ENCODE peak calls at places on chromosomes 5 and 9, in five cellular contexts. T, N, I, V and U are unnamed samples.

GRCh38 chr9:23551171-23551795 is 274.8 kb downstream of the ELAVL2 start:
- DNase-seq in I (peak), T (no peak), V (no peak), N (no peak), U (no peak)

GRCh38 chr9:120892748-120893584 is 16.0 kb upstream of the PHF19 start:
- DNase-seq in V (no peak), N (no peak), I (no peak), T (peak), U (peak)

GRCh38 chr5:173486355-173486754 is 130.1 kb downstream of the BOD1 start:
- DNase-seq in I (no peak), N (no peak), V (no peak), T (no peak), U (no peak)

GRCh38 chr5:159819671-159820411 is 96.4 kb upstream of the ADRA1B start:
- DNase-seq in I (no peak), V (peak), T (no peak), N (no peak), U (peak)

GRCh38 chr5:179698935-179699639 is at the start of gene CANX:
- DNase-seq in V (peak), T (no peak), I (no peak), N (no peak), U (no peak)

GRCh38 chr9:16262467-16263261 is 607.8 kb downstream of the BNC2 start:
- DNase-seq in T (peak), N (no peak), I (no peak), V (no peak), U (peak)

GRCh38 chr5:63050916-63051315 is 472.3 kb downstream of the LRRC70 start:
- DNase-seq in I (no peak), N (no peak), V (no peak), T (no peak), U (no peak)

GRCh38 chr9:110207071-110207923 is 662 bp downstream of the C9orf152 start:
- DNase-seq in V (peak), I (no peak), N (no peak), T (no peak), U (no peak)

GRCh38 chr5:119301210-119301609 is 54.6 kb upstream of the TNFAIP8 start:
- DNase-seq in I (no peak), T (no peak), N (no peak), V (no peak), U (no peak)

GRCh38 chr9:91946825-91947224 is 3.2 kb downstream of the ROR2 start:
- DNase-seq in N (no peak), T (peak), I (no peak), V (no peak), U (peak)

GRCh38 chr5:39570418-39571027 is 145.7 kb upstream of the DAB2 start:
- DNase-seq in T (peak), I (peak), N (no peak), V (peak), U (peak)

GRCh38 chr9:137809038-137809630 is 68.4 kb upstream of the CACNA1B start:
- DNase-seq in V (no peak), T (no peak), I (no peak), N (no peak), U (no peak)

GRCh38 chr9:5580650-5581049 is 48.3 kb upstream of the RIC1 start:
- DNase-seq in V (no peak), T (no peak), N (no peak), I (no peak), U (no peak)

GRCh38 chr9:116337015-116337414 is 183.4 kb downstream of the PAPPA start:
- DNase-seq in T (peak), N (no peak), V (no peak), I (no peak), U (peak)

GRCh38 chr9:35771524-35771923 is 17.4 kb upstream of the MSMP start:
- DNase-seq in N (no peak), V (no peak), T (no peak), I (no peak), U (no peak)

GRCh38 chr9:86946712-86947145 is 577 bp downstream of the GAS1 start:
- DNase-seq in V (peak), T (no peak), I (no peak), N (peak), U (peak)

GRCh38 chr9:34744295-34745221 is 34.6 kb upstream of the CCL21 start:
- DNase-seq in V (peak), T (peak), N (no peak), I (no peak), U (peak)

GRCh38 chr9:16516887-16517286 is 353.6 kb downstream of the BNC2 start:
- DNase-seq in I (no peak), N (no peak), T (peak), V (peak), U (peak)

GRCh38 chr5:146213210-146213838 is 9.9 kb downstream of the RBM27 start:
- DNase-seq in N (no peak), T (peak), I (no peak), V (no peak), U (no peak)

GRCh38 chr5:58246521-58246944 is 213.4 kb downstream of the PLK2 start:
- DNase-seq in N (no peak), I (no peak), V (peak), T (no peak), U (peak)

GRCh38 chr9:136693490-136694162 is 6.4 kb upstream of the AGPAT2 start:
- DNase-seq in N (peak), V (peak), I (no peak), T (peak), U (no peak)

GRCh38 chr5:75152861-75153260 is 83.8 kb downstream of the ANKRD31 start:
- DNase-seq in T (no peak), I (no peak), N (no peak), V (no peak), U (no peak)

GRCh38 chr5:160894-161540 is 30.3 kb upstream of the LRRC14B start:
- DNase-seq in V (no peak), I (no peak), N (no peak), T (no peak), U (no peak)

GRCh38 chr5:59390074-59390659 is 503.4 kb downstream of the PDE4D start:
- DNase-seq in I (peak), T (peak), N (no peak), V (peak), U (peak)

GRCh38 chr9:21153688-21154608 is 12.3 kb upstream of the IFNW1 start:
- DNase-seq in I (peak), N (no peak), T (peak), V (peak), U (peak)

GRCh38 chr5:78627175-78627574 is 21.4 kb downstream of the LHFPL2 start:
- DNase-seq in I (no peak), N (no peak), T (no peak), V (no peak), U (no peak)

GRCh38 chr5:133228316-133228715 is 176.5 kb downstream of the HSPA4 start:
- DNase-seq in N (no peak), I (no peak), T (no peak), V (peak), U (no peak)

GRCh38 chr5:96595300-96596090 is 66.7 kb upstream of the CAST start:
- DNase-seq in V (peak), I (no peak), N (peak), T (no peak), U (no peak)

GRCh38 chr5:1174122-1174936 is 27.1 kb upstream of the SLC6A19 start:
- DNase-seq in I (no peak), N (peak), V (peak), T (peak), U (peak)

GRCh38 chr5:99037668-99038067 is 108.9 kb upstream of the CHD1 start:
- DNase-seq in N (no peak), T (no peak), I (no peak), V (no peak), U (no peak)

GRCh38 chr5:42689391-42689790 is 67.2 kb upstream of the CCDC152 start:
- DNase-seq in V (peak), I (no peak), N (no peak), T (no peak), U (no peak)

GRCh38 chr5:133873936-133874585 is 94.4 kb downstream of the C5orf15 start:
- DNase-seq in N (no peak), I (no peak), T (peak), V (no peak), U (peak)

GRCh38 chr5:150118561-150119229 is 32.3 kb upstream of the CSF1R start:
- DNase-seq in I (no peak), T (no peak), V (no peak), N (no peak), U (no peak)

GRCh38 chr9:21833090-21833801 is 30.8 kb downstream of the MTAP start:
- DNase-seq in N (no peak), I (no peak), T (no peak), V (peak), U (no peak)

GRCh38 chr9:115220339-115221009 is 102.5 kb upstream of the TNC start:
- DNase-seq in I (no peak), V (no peak), N (no peak), T (peak), U (no peak)

GRCh38 chr9:126705311-126705766 is 91.6 kb downstream of the LMX1B start:
- DNase-seq in T (peak), N (peak), I (peak), V (peak), U (peak)

GRCh38 chr5:14851067-14851422 is 20.5 kb downstream of the ANKH start:
- DNase-seq in V (no peak), T (no peak), I (no peak), N (no peak), U (no peak)

GRCh38 chr5:14849516-14850294 is 21.9 kb downstream of the ANKH start:
- DNase-seq in T (no peak), N (no peak), I (no peak), V (peak), U (no peak)

GRCh38 chr5:14851597-14851996 is 20.0 kb downstream of the ANKH start:
- DNase-seq in T (no peak), N (no peak), I (no peak), V (no peak), U (no peak)

GRCh38 chr5:14850419-14851066 is 21.0 kb downstream of the ANKH start:
- DNase-seq in V (peak), T (no peak), I (no peak), N (no peak), U (no peak)

DNA sequence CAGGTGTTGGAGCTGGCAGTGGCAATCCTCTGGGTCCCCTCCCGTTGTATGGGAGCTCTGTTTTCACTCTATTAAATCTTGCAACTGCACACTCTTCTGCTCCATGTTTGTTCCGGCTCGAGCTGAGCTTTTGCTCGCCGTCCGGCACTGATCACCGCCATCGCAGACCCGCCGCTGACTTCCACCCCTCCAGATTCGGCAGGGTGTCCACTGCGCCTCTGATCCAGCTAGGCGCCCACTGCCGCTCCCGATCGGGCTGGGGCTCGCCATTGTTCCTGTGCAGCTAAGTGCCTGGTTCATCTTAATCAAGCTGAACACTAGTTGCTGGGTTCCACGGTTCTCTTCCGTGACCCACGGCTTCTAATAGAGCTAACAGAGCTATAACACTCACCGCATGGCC is 23.2 kb downstream of the ANKH start:
- DNase-seq in V (no peak), N (no peak), I (no peak), T (no peak), U (no peak)
- H4K91ac ChIP-seq in V (no peak), N (no peak), I (no peak), T (no peak), U (no peak)

GRCh38 chr5:139797335-139797734 is 1.7 kb downstream of the PSD2 start:
- DNase-seq in V (no peak), I (no peak), T (no peak), N (no peak), U (no peak)

GRCh38 chr5:139795074-139796001 is at the start of gene PSD2:
- DNase-seq in V (peak), I (peak), N (peak), T (no peak), U (no peak)

GRCh38 chr5:139797856-139798510 is 2.4 kb downstream of the PSD2 start:
- DNase-seq in T (no peak), N (no peak), I (no peak), V (peak), U (no peak)

GRCh38 chr5:139794067-139794846 is 1.4 kb upstream of the PSD2 start:
- DNase-seq in N (no peak), T (no peak), I (no peak), V (no peak), U (no peak)

DNA sequence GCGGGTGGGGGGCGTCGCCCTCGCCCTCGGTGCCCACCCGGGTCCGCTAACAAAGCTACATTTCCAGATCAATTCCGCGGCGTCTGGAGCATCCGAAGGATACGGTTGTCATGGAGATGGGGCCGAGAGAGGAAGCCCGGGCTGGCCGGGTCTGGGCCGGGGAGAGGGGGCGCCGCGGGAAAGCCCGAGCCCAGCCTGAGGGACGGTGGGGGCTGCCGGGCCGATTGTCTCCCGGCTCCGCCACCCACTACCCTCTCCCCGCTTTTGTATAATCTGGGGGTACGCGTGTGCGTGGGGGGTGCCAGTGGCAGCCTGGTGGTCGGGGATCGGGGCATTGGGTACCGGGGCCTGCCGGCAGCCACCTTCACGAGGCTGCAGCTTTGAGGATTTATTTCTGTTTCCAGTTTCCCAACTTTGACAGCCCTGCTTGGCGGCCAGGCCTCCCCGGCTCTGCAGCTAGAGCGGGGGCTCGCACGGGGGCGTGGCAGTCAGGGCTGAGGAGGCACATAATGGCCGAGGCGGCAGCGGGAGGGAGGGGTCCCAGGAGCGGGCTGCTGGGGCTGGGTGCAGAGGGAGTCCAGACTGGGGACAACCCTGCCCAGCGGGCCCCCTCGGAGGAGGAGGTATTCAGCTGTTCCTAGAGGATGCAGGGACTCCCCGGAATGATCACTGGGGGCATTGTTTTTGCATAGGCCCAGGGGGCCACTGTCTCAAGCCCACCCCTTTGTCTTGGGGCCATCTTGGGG is 626 bp downstream of the PSD2 start:
- DNase-seq in T (no peak), I (peak), N (peak), V (no peak), U (no peak)
- H3K4me3 ChIP-seq in T (no peak), I (no peak), N (peak), V (no peak), U (no peak)

GRCh38 chr5:170760126-170760525 is 23.4 kb upstream of the GABRP start:
- DNase-seq in T (no peak), I (no peak), N (no peak), V (no peak), U (no peak)
- H4K91ac ChIP-seq in T (no peak), I (no peak), N (peak), V (peak), U (no peak)

GRCh38 chr5:65821966-65822365 is 100.0 kb downstream of the NLN start:
- DNase-seq in V (no peak), T (no peak), N (no peak), I (no peak), U (no peak)

GRCh38 chr5:65820373-65820772 is 98.4 kb downstream of the NLN start:
- DNase-seq in N (no peak), I (no peak), V (no peak), T (no peak), U (no peak)

GRCh38 chr5:65823820-65824445 is 101.9 kb downstream of the NLN start:
- DNase-seq in I (no peak), T (no peak), N (no peak), V (no peak), U (no peak)

GRCh38 chr5:65823174-65823573 is 101.2 kb downstream of the NLN start:
- DNase-seq in V (peak), I (no peak), N (no peak), T (peak), U (no peak)

DNA sequence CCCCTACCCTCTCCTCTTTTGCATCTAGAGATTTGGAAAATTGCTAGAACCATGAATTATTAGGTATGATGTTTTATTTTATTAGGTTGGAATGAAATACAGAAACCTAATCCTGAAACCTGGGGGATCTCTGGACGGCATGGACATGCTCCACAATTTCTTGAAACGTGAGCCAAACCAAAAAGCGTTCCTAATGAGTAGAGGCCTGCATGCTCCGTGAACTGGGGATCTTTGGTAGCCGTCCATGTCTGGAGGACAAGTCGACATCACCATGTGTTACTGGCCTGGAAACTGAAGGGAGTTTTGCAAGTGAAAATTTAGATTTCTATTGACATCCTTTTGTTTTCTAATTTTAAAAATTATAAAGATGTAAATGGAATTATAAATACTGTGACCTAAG is 100.7 kb downstream of the NLN start:
- DNase-seq in N (no peak), V (no peak), I (no peak), T (no peak), U (no peak)
- H3K4me3 ChIP-seq in N (no peak), V (no peak), I (no peak), T (no peak), U (no peak)

GRCh38 chr9:113620377-113621161 is 157.0 kb downstream of the RGS3 start:
- DNase-seq in V (peak), T (peak), N (peak), I (peak), U (peak)
- H4K91ac ChIP-seq in V (peak), T (peak), N (peak), I (no peak), U (peak)